ENCODE peak calls at places on chromosome 12, in seven cellular contexts. K is H1, I is HCT116, U is HepG2, D is K562, T is GM12878, Z is endothelial cell of umbilical vein. M is an unnamed sample.

GRCh38 chr12:26124491-26125450 is at the start of gene BHLHE41:
- DNase-seq in Z (peak; percentile 23), I (no peak), D (peak; percentile 47), K (no peak), T (no peak), U (no peak), M (peak; percentile 93)

GRCh38 chr12:132546647-132547046 is 56.7 kb downstream of the FBRSL1 start:
- DNase-seq in T (no peak), D (no peak), K (no peak), Z (no peak), U (no peak), I (no peak), M (no peak)

GRCh38 chr12:5003025-5003666 is 40.5 kb upstream of the KCNA5 start:
- DNase-seq in I (peak; percentile 43), Z (peak; percentile 45), K (peak; percentile 54), T (no peak), D (peak; percentile 41), U (peak; percentile 33), M (peak; percentile 87)

GRCh38 chr12:95548056-95548538 is 3.2 kb downstream of the USP44 start:
- DNase-seq in D (peak; percentile 26), K (no peak), I (no peak), T (no peak), Z (peak; percentile 32), U (no peak), M (peak; percentile 68)

GRCh38 chr12:23566133-23566532 is 383.3 kb downstream of the SOX5 start:
- DNase-seq in K (no peak), T (no peak), Z (no peak), U (no peak), D (no peak), I (no peak), M (no peak)

GRCh38 chr12:113302925-113303640 is 31.8 kb downstream of the SLC8B1 start:
- DNase-seq in D (no peak), U (no peak), Z (no peak), I (no peak), K (no peak), T (no peak), M (no peak)

GRCh38 chr12:80400591-80400991 is 43.4 kb upstream of the PTPRQ start:
- DNase-seq in U (no peak), Z (peak; percentile 26), I (no peak), D (no peak), K (no peak), T (no peak), M (peak; percentile 65)

GRCh38 chr12:51234533-51234932 is 4.1 kb upstream of the DAZAP2 start:
- DNase-seq in T (no peak), U (no peak), K (no peak), I (no peak), D (no peak), Z (no peak), M (no peak)

GRCh38 chr12:40622246-40622838 is 69.9 kb upstream of the CNTN1 start:
- DNase-seq in T (no peak), I (peak; percentile 50), Z (peak; percentile 57), D (peak; percentile 11), U (peak; percentile 19), K (peak; percentile 46), M (peak; percentile 80)

GRCh38 chr12:52216807-52217206 is 16.2 kb upstream of the KRT7 start:
- DNase-seq in K (no peak), Z (peak; percentile 35), T (no peak), U (no peak), D (no peak), I (no peak), M (no peak)

GRCh38 chr12:67658486-67658885 is 9.9 kb downstream of the DYRK2 start:
- DNase-seq in T (no peak), D (no peak), K (no peak), Z (no peak), I (no peak), U (no peak), M (no peak)

GRCh38 chr12:122395319-122395718 is 27.1 kb downstream of the CLIP1 start:
- DNase-seq in I (peak; percentile 23), T (no peak), Z (peak; percentile 61), U (no peak), D (no peak), K (no peak), M (no peak)

GRCh38 chr12:127081058-127081457 is 1185.9 kb upstream of the TMEM132C start:
- DNase-seq in I (no peak), K (no peak), Z (no peak), U (no peak), T (no peak), D (no peak), M (no peak)

GRCh38 chr12:19792028-19792427 is 352.7 kb downstream of the AEBP2 start:
- DNase-seq in I (no peak), U (no peak), D (no peak), T (no peak), Z (no peak), K (no peak), M (no peak)

GRCh38 chr12:98513379-98514318 is 1.7 kb upstream of the TMPO start:
- DNase-seq in T (no peak), U (no peak), K (no peak), I (no peak), D (no peak), Z (no peak), M (no peak)

GRCh38 chr12:77833329-77833728 is 2.6 kb downstream of the NAV3 start:
- DNase-seq in Z (no peak), T (no peak), I (no peak), D (no peak), U (no peak), K (no peak), M (no peak)

DNA sequence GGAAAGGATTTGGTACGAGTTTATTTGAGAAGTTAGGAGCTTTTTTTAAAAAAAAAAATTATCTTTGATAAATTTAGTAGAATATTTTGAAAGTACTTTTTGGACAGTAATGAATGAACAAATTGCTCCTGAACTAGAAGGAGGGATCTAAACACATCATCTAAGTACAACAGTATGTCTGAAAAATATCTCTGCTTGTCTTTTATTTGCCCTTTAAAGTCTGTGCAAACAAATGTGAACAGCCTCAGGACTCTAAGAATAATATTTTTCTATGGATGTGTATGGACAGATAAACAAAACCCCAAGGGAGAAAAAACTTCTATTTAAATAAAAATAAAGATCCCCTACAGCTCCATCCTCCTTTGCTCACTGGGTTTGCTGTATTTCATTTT is 19.5 kb downstream of the FBXL14 start:
- DNase-seq in U (no peak), I (no peak), T (no peak), Z (no peak), D (no peak), K (no peak), M (no peak)
- H3K4me1 ChIP-seq in U (peaks cover 18% of the 10 kb centered on the region), I (no peaks in the 10 kb centered on the region), T (no peaks in the 10 kb centered on the region), Z (peaks cover 4% of the 10 kb centered on the region), D (peaks cover 26% of the 10 kb centered on the region), K (no peaks in the 10 kb centered on the region), M (no peaks in the 10 kb centered on the region)

GRCh38 chr12:16586350-16587109 is 19.4 kb downstream of the LMO3 start:
- DNase-seq in K (no peak), Z (no peak), U (no peak), D (no peak), T (no peak), I (no peak), M (no peak)
- TF ChIP-seq POLR2AphosphoS5 in K (no peak), Z (no peak), U (no peak), D (no peak), T (no peak), I (no peak), M (no peak)

GRCh38 chr12:130951636-130952035 is 2.1 kb upstream of the ADGRD1 start:
- DNase-seq in T (no peak), U (no peak), D (no peak), Z (no peak), I (no peak), K (no peak), M (no peak)

GRCh38 chr12:130953783-130954543 is at the start of gene ADGRD1:
- DNase-seq in D (peak; percentile 20), K (no peak), T (no peak), U (no peak), I (no peak), Z (no peak), M (peak; percentile 38)

GRCh38 chr12:130954544-130954831 is 781 bp downstream of the ADGRD1 start:
- DNase-seq in D (no peak), Z (no peak), U (no peak), K (no peak), T (no peak), I (no peak), M (no peak)

GRCh38 chr12:130952106-130952505 is 1.6 kb upstream of the ADGRD1 start:
- DNase-seq in Z (no peak), K (no peak), I (no peak), U (no peak), T (no peak), D (no peak), M (no peak)

GRCh38 chr12:130952545-130952954 is 1.2 kb upstream of the ADGRD1 start:
- DNase-seq in U (no peak), T (no peak), D (no peak), I (no peak), Z (no peak), K (no peak), M (no peak)
- TF ChIP-seq EZH2 in U (no peak), T (no peak), D (no peak), I (no peak), Z (no peak), K (no peak), M (no peak)

DNA sequence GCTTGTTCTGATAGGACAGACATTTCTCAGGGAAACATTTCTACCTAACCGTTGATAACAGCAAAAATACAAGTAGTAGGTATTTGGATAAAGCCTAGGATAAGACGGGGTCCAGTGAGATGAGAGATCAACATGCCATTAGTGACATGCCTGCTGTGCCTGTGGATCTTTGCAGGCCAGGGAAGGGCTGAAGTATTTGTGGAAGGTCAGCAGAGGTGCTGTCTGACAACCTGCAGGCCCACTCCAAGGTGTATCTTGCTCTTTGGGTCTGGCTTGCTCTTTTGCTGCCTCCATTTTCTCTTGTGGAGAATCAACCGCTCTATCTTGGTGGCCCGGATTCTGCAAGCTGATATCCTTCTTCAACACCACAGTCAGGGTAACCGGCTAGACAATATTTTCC is 46.7 kb downstream of the MSRB3 start:
- DNase-seq in U (no peak), I (no peak), Z (no peak), T (no peak), K (no peak), D (no peak), M (peak; percentile 8)
- H3K4me1 ChIP-seq in U (peaks cover 48% of the 10 kb centered on the region), I (peaks cover 17% of the 10 kb centered on the region), Z (no peaks in the 10 kb centered on the region), T (no peaks in the 10 kb centered on the region), K (no peaks in the 10 kb centered on the region), D (no peaks in the 10 kb centered on the region), M (peaks cover 6% of the 10 kb centered on the region)

GRCh38 chr12:45350861-45351260 is 135.0 kb downstream of the ANO6 start:
- DNase-seq in I (no peak), Z (no peak), D (no peak), K (no peak), U (no peak), T (no peak), M (no peak)
- TF ChIP-seq POLR2AphosphoS5 in I (no peak), Z (no peak), D (no peak), K (no peak), U (no peak), T (no peak), M (no peak)

M was measured in GM23338.